ENCODE peak calls at places on chromosomes 1 and 21, in eight cellular contexts. G is A549, L is cardiac muscle cell, Z is neuronal stem cell, S is left ventricle myocardium inferior, U is heart left ventricle, F is fibroblast of lung, J is IMR-90. B is an unnamed sample.

GRCh38 chr1:201737350-201738060 is 91.5 kb upstream of the IPO9 start:
- DNase-seq in U (peak; percentile 76), G (no peak), F (peak; percentile 92), S (peak; percentile 80), Z (no peak), L (peak; percentile 90), J (peak; percentile 92), B (no peak)

GRCh38 chr1:155037851-155038441 is 4.3 kb downstream of the DCST1 start:
- DNase-seq in L (no peak), Z (no peak), G (no peak), J (no peak), S (no peak), U (no peak), F (no peak), B (no peak)

GRCh38 chr1:2429780-2430591 is 17.6 kb upstream of the PEX10 start:
- DNase-seq in L (no peak), G (no peak), U (no peak), S (no peak), Z (no peak), J (no peak), F (no peak), B (no peak)

GRCh38 chr1:6106321-6106731 is 60.6 kb downstream of the KCNAB2 start:
- DNase-seq in F (no peak), S (no peak), Z (no peak), J (no peak), L (no peak), U (no peak), G (no peak), B (no peak)

GRCh38 chr1:203590559-203590958 is 36.1 kb upstream of the ATP2B4 start:
- DNase-seq in J (peak; percentile 31), G (peak; percentile 27), Z (no peak), U (no peak), S (no peak), L (peak; percentile 55), F (no peak), B (no peak)

GRCh38 chr21:45538381-45539045 is 3.7 kb downstream of the SLC19A1 start:
- DNase-seq in Z (no peak), F (no peak), J (no peak), S (peak; percentile 10), U (peak; percentile 15), L (no peak), G (no peak), B (no peak)

GRCh38 chr1:26602378-26602959 is 72.9 kb downstream of the RPS6KA1 start:
- DNase-seq in U (peak; percentile 35), G (peak; percentile 48), Z (peak; percentile 71), J (peak; percentile 68), L (peak; percentile 76), F (peak; percentile 41), S (no peak), B (no peak)

GRCh38 chr21:24045373-24045772 is 1561.9 kb downstream of the MRPL39 start:
- DNase-seq in J (no peak), Z (no peak), L (no peak), G (no peak), S (no peak), U (no peak), F (no peak), B (no peak)

GRCh38 chr1:5713101-5713820 is 279.0 kb downstream of the NPHP4 start:
- DNase-seq in F (no peak), Z (no peak), G (no peak), S (no peak), L (no peak), U (no peak), J (no peak), B (no peak)

GRCh38 chr21:28712396-28712795 is 280.3 kb downstream of the LTN1 start:
- DNase-seq in Z (no peak), F (no peak), J (no peak), U (no peak), S (no peak), L (no peak), G (no peak), B (no peak)

GRCh38 chr1:148318900-148319242 is 164.2 kb downstream of the PPIAL4G start:
- DNase-seq in Z (no peak), L (no peak), G (no peak), S (no peak), U (no peak), J (no peak), F (no peak), B (no peak)

GRCh38 chr21:20108976-20109375 is 889.2 kb upstream of the NCAM2 start:
- DNase-seq in S (no peak), L (no peak), J (no peak), G (no peak), Z (no peak), F (no peak), U (no peak), B (no peak)

GRCh38 chr1:115654663-115655306 is 13.0 kb downstream of the VANGL1 start:
- DNase-seq in L (peak; percentile 41), S (peak; percentile 38), G (no peak), Z (no peak), U (peak; percentile 34), J (peak; percentile 41), F (peak; percentile 73), B (no peak)

GRCh38 chr1:16076003-16076870 is 2.8 kb upstream of the FAM131C start:
- DNase-seq in Z (no peak), S (no peak), L (peak; percentile 85), F (peak; percentile 90), U (peak; percentile 46), J (peak; percentile 98), G (peak; percentile 90), B (peak; percentile 75)

GRCh38 chr1:212256404-212256803 is 28.8 kb upstream of the PPP2R5A start:
- DNase-seq in S (no peak), U (no peak), F (no peak), G (no peak), Z (no peak), L (no peak), J (no peak), B (no peak)

GRCh38 chr1:31714442-31715096 is 10.8 kb upstream of the COL16A1 start:
- DNase-seq in Z (peak; percentile 61), F (peak; percentile 78), G (peak; percentile 69), S (peak; percentile 69), J (peak; percentile 49), L (peak; percentile 71), U (peak; percentile 77), B (no peak)

GRCh38 chr1:97252076-97252475 is 530.5 kb downstream of the PTBP2 start:
- DNase-seq in J (peak; percentile 81), G (peak; percentile 20), U (no peak), S (no peak), Z (no peak), F (peak; percentile 80), L (peak; percentile 92), B (no peak)

GRCh38 chr1:22828151-22828817 is 117.6 kb downstream of the EPHB2 start:
- DNase-seq in U (no peak), J (no peak), F (peak; percentile 71), G (no peak), L (no peak), S (no peak), Z (no peak), B (no peak)

GRCh38 chr1:81549588-81550127 is 251.1 kb upstream of the ADGRL2 start:
- DNase-seq in L (peak; percentile 68), S (no peak), U (no peak), F (peak; percentile 35), Z (no peak), G (peak; percentile 38), J (peak; percentile 52), B (peak; percentile 4)

GRCh38 chr1:153677718-153678518 is 570 bp upstream of the NPR1 start:
- DNase-seq in F (peak; percentile 35), G (peak; percentile 68), S (peak; percentile 49), U (peak; percentile 54), L (peak; percentile 69), Z (no peak), J (peak; percentile 45), B (no peak)

GRCh38 chr1:33081554-33082305 is 777 bp downstream of the AZIN2 start:
- DNase-seq in U (no peak), J (no peak), G (no peak), F (no peak), L (no peak), S (no peak), Z (no peak), B (no peak)
- H3K27ac ChIP-seq in U (no peak overlapping the region), J (no peak overlapping the region), G (peak overlapping the region; percentile 92), F (no peak overlapping the region), L (no peak overlapping the region), S (peak overlapping the region; percentile 58), Z (no peak overlapping the region), B (no peak overlapping the region)

DNA sequence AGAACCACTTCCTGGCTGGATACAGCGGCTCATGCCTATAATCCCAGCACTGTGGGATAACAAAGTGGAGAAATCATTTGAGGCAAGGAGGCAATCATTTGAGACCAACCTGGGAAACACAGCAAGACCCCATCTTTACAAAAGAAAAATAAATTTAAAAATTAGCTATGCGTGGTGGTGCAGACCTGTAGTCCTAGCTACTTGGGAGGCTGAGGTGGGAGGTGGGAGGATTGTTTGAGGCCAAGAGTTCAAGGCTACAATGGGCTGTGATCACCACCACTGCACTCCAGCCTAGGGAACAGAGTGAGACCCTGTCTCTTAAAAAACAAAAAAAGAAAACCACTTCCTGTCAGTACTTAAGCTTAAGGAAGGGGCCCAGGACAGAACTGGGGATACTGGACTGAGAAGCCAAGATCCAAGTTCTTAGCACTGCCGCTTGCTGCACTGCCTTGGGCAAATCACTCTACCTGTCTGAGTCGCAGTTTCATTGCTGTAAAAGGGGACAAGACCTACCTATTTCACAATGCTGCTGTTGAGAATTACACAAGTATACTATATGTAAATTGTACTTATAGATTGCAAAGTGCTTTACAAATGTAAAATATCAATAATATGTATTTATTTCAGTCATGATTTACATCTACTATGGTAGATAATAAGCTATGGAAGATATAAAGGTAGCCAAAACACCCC is 154.9 kb downstream of the RERE start:
- DNase-seq in Z (no peak), L (no peak), S (no peak), U (no peak), J (no peak), F (peak; percentile 22), G (no peak), B (no peak)
- H3K27ac ChIP-seq in Z (no peak overlapping the region), L (peak overlapping the region; percentile 91), S (peak overlapping the region; percentile 70), U (peak overlapping the region; percentile 2), J (peak overlapping the region; percentile 67), F (peak overlapping the region; percentile 92), G (peak overlapping the region; percentile 73), B (peak overlapping the region; percentile 42)

GRCh38 chr21:38822754-38823374 is 17.1 kb downstream of the ETS2 start:
- DNase-seq in L (no peak), J (no peak), Z (no peak), U (no peak), G (no peak), S (no peak), F (no peak), B (no peak)
- H3K27ac ChIP-seq in L (peak overlapping the region; percentile 39), J (peak overlapping the region; percentile 86), Z (no peak overlapping the region), U (peak overlapping the region; percentile 16), G (no peak overlapping the region), S (peak overlapping the region; percentile 78), F (peak overlapping the region; percentile 86), B (peak overlapping the region; percentile 54)

DNA sequence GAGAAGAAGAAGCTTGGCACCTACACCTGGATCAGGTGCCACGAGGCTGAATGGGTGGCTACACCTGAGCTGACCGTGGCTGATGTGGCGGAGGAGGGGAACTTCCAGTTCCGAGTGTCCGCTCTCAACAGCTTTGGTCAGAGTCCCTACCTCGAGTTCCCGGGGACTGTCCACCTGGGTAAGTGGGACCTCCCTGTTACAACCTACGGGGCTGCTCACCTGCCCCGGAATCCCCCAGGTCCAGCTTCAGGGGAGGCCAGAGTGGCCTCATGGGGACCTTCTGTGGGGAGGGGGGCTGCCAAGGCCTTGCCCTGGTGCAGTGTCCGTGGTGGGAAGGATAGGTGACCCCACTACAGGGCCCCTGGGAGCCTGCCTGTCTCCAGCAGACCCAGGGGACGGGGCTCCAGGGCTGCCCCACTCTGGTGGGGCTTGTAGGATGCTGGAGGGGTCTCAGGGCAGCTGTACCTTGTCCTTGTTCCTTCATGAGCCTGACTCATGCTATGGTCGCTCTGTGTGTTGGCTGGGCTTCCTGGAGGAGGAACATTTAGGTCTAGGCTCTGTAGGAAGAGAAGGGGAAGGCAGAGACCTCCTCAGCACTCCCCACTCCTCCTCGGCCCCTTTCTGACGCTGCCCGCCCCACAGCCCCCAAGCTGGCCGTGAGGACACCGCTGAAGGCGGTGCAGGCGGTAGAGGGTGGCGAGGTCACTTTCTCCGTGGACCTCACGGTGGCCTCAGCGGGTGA is 7.2 kb downstream of the OBSCN start:
- DNase-seq in S (no peak), L (no peak), U (no peak), J (no peak), F (no peak), G (no peak), Z (no peak), B (no peak)
- H3K27ac ChIP-seq in S (peak overlapping the region; percentile 44), L (no peak overlapping the region), U (no peak overlapping the region), J (no peak overlapping the region), F (no peak overlapping the region), G (no peak overlapping the region), Z (no peak overlapping the region), B (no peak overlapping the region)

B was measured in AG04450.